ENCODE peak calls at places on chromosomes 6 and 20, in six cellular contexts. One of them, this sample, is unnamed. For H3K4me1 and H3K36me3, the result is how much of the 10 kb centered on the place peaks cover.

GRCh38 chr6:115241373-115241772 is 819.3 kb downstream of the FRK start:
- DNase-seq in pancreas: no peak
- DNase-seq in fibroblast of lung: no peak
- DNase-seq in uterus: no peak
- DNase-seq in SK-N-SH: no peak
- DNase-seq in cardiac muscle cell: no peak
- DNase-seq in this sample: no peak

GRCh38 chr6:131807644-131808459 is at the start of gene ENPP1:
- DNase-seq in pancreas: peak
- DNase-seq in cardiac muscle cell: peak
- DNase-seq in fibroblast of lung: peak
- DNase-seq in uterus: peak
- DNase-seq in SK-N-SH: peak
- DNase-seq in this sample: peak

GRCh38 chr6:170081556-170081955 is 209.3 kb downstream of the DLL1 start:
- DNase-seq in pancreas: no peak
- DNase-seq in uterus: no peak
- DNase-seq in fibroblast of lung: no peak
- DNase-seq in SK-N-SH: no peak
- DNase-seq in cardiac muscle cell: no peak
- DNase-seq in this sample: no peak

GRCh38 chr6:157099912-157100593 is 223.3 kb downstream of the TMEM242 start:
- DNase-seq in fibroblast of lung: no peak
- DNase-seq in uterus: no peak
- DNase-seq in pancreas: no peak
- DNase-seq in cardiac muscle cell: no peak
- DNase-seq in SK-N-SH: no peak
- DNase-seq in this sample: no peak

GRCh38 chr6:16921399-16922110 is 160.3 kb upstream of the ATXN1 start:
- DNase-seq in uterus: no peak
- DNase-seq in fibroblast of lung: peak
- DNase-seq in SK-N-SH: no peak
- DNase-seq in cardiac muscle cell: no peak
- DNase-seq in pancreas: no peak
- DNase-seq in this sample: no peak

GRCh38 chr6:155335265-155335664 is 21.0 kb upstream of the TFB1M start:
- DNase-seq in SK-N-SH: no peak
- DNase-seq in pancreas: no peak
- DNase-seq in fibroblast of lung: no peak
- DNase-seq in uterus: no peak
- DNase-seq in cardiac muscle cell: no peak
- DNase-seq in this sample: no peak

GRCh38 chr6:27168108-27168507 is 79.4 kb upstream of the PRSS16 start:
- DNase-seq in cardiac muscle cell: no peak
- DNase-seq in pancreas: no peak
- DNase-seq in SK-N-SH: no peak
- DNase-seq in uterus: no peak
- DNase-seq in fibroblast of lung: peak
- DNase-seq in this sample: no peak

GRCh38 chr6:87742106-87742505 is 40.1 kb upstream of the AKIRIN2 start:
- DNase-seq in pancreas: no peak
- DNase-seq in SK-N-SH: no peak
- DNase-seq in uterus: no peak
- DNase-seq in cardiac muscle cell: no peak
- DNase-seq in fibroblast of lung: no peak
- DNase-seq in this sample: no peak

GRCh38 chr6:7914991-7915789 is 4.6 kb upstream of the TXNDC5 start:
- DNase-seq in SK-N-SH: no peak
- DNase-seq in pancreas: no peak
- DNase-seq in cardiac muscle cell: no peak
- DNase-seq in uterus: peak
- DNase-seq in fibroblast of lung: peak
- DNase-seq in this sample: peak

GRCh38 chr6:95365454-95365853 is 211.9 kb upstream of the MANEA start:
- DNase-seq in pancreas: no peak
- DNase-seq in cardiac muscle cell: no peak
- DNase-seq in uterus: no peak
- DNase-seq in SK-N-SH: no peak
- DNase-seq in fibroblast of lung: no peak
- DNase-seq in this sample: no peak

GRCh38 chr6:163254341-163254835 is 160.1 kb upstream of the QKI start:
- DNase-seq in cardiac muscle cell: no peak
- DNase-seq in uterus: no peak
- DNase-seq in fibroblast of lung: no peak
- DNase-seq in SK-N-SH: peak
- DNase-seq in pancreas: no peak
- DNase-seq in this sample: no peak

GRCh38 chr6:88662163-88662580 is 301.2 kb downstream of the RNGTT start:
- DNase-seq in uterus: no peak
- DNase-seq in cardiac muscle cell: no peak
- DNase-seq in pancreas: no peak
- DNase-seq in SK-N-SH: no peak
- DNase-seq in fibroblast of lung: no peak
- DNase-seq in this sample: no peak

GRCh38 chr20:37358366-37359150 is 12.6 kb downstream of the SRC start:
- DNase-seq in fibroblast of lung: no peak
- DNase-seq in cardiac muscle cell: no peak
- DNase-seq in SK-N-SH: peak
- DNase-seq in uterus: no peak
- DNase-seq in pancreas: no peak
- DNase-seq in this sample: no peak

GRCh38 chr6:26016326-26017275 is 54.0 kb downstream of the TRIM38 start:
- DNase-seq in SK-N-SH: no peak
- DNase-seq in uterus: no peak
- DNase-seq in cardiac muscle cell: no peak
- DNase-seq in pancreas: no peak
- DNase-seq in fibroblast of lung: peak
- DNase-seq in this sample: no peak

GRCh38 chr6:31776563-31776960 is 566 bp downstream of the VWA7 start:
- DNase-seq in fibroblast of lung: no peak
- DNase-seq in cardiac muscle cell: no peak
- DNase-seq in pancreas: peak
- DNase-seq in SK-N-SH: no peak
- DNase-seq in uterus: no peak
- DNase-seq in this sample: no peak

GRCh38 chr6:116444092-116444491 is 17.1 kb upstream of the CALHM6 start:
- DNase-seq in cardiac muscle cell: peak
- DNase-seq in pancreas: no peak
- DNase-seq in SK-N-SH: peak
- DNase-seq in fibroblast of lung: peak
- DNase-seq in uterus: no peak
- DNase-seq in this sample: no peak

GRCh38 chr20:23326774-23327173 is 23.8 kb upstream of the NXT1 start:
- DNase-seq in pancreas: no peak
- DNase-seq in cardiac muscle cell: no peak
- DNase-seq in fibroblast of lung: no peak
- DNase-seq in uterus: no peak
- DNase-seq in SK-N-SH: no peak
- DNase-seq in this sample: no peak

GRCh38 chr6:48074368-48074767 is 36.6 kb downstream of the PTCHD4 start:
- DNase-seq in cardiac muscle cell: no peak
- DNase-seq in fibroblast of lung: peak
- DNase-seq in uterus: no peak
- DNase-seq in SK-N-SH: no peak
- DNase-seq in pancreas: no peak
- DNase-seq in this sample: no peak

GRCh38 chr6:17305219-17306001 is 24.2 kb downstream of the RBM24 start:
- DNase-seq in fibroblast of lung: no peak
- DNase-seq in uterus: no peak
- DNase-seq in cardiac muscle cell: no peak
- DNase-seq in pancreas: no peak
- DNase-seq in SK-N-SH: no peak
- DNase-seq in this sample: peak

GRCh38 chr6:4581468-4582420 is 194.5 kb upstream of the CDYL start:
- DNase-seq in cardiac muscle cell: peak
- DNase-seq in uterus: no peak
- DNase-seq in pancreas: no peak
- DNase-seq in fibroblast of lung: peak
- DNase-seq in SK-N-SH: no peak
- DNase-seq in this sample: no peak

GRCh38 chr6:79441222-79441621 is 96.0 kb downstream of the LCA5 start:
- DNase-seq in pancreas: no peak
- DNase-seq in uterus: no peak
- DNase-seq in fibroblast of lung: no peak
- DNase-seq in SK-N-SH: no peak
- DNase-seq in cardiac muscle cell: no peak
- DNase-seq in this sample: no peak

GRCh38 chr6:156269751-156270369 is 507.3 kb upstream of the ARID1B start:
- DNase-seq in SK-N-SH: no peak
- DNase-seq in uterus: no peak
- DNase-seq in cardiac muscle cell: no peak
- DNase-seq in fibroblast of lung: no peak
- DNase-seq in pancreas: no peak
- DNase-seq in this sample: no peak

GRCh38 chr20:21520702-21521595 is 7.1 kb upstream of the NKX2-2 start:
- DNase-seq in cardiac muscle cell: no peak
- DNase-seq in SK-N-SH: peak
- DNase-seq in pancreas: no peak
- DNase-seq in fibroblast of lung: no peak
- DNase-seq in uterus: no peak
- DNase-seq in this sample: no peak

DNA sequence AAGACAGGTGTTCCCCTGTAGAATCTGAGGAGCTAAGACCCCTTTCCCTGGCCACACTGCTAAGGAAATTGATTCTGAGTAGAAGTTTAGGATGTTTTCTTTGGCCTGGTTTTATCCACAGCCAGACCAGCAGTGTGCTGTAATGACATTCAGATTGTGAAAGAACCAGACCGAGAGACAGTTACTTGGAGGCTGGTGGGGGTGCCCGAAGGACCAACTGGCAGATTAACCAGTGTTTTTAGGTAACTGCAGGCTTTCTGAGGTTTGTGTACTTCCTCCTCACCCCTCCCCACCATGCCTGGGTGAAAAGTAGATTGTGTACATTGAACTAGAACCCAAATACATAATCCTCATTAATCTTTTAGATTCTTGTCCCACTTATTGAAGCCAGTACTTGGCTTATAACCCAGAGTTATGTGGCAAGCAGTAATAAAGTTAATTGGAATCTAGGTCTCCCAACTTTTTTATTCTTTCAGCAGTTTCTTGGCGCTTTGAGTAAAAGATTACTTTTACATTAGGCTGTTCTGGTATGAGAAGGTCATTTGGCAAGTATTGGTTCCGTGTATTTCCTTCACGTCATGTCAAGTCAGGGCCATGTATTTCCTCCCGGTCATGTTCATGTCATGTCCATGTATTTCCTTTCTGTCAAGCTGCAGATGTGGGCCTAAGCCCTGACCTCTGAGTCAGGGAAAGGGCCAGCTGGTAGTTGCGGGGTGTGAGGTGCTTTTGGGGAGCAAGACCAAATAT is 93.7 kb downstream of the TCP11 start:
- DNase-seq in fibroblast of lung: peak
- DNase-seq in pancreas: no peak
- DNase-seq in uterus: no peak
- DNase-seq in cardiac muscle cell: no peak
- DNase-seq in SK-N-SH: peak
- DNase-seq in this sample: peak
- H3K4me3 ChIP-seq in fibroblast of lung: no peak
- H3K4me3 ChIP-seq in pancreas: no peak
- H3K4me3 ChIP-seq in uterus: no peak
- H3K4me3 ChIP-seq in cardiac muscle cell: no peak
- H3K4me3 ChIP-seq in SK-N-SH: no peak
- H3K4me3 ChIP-seq in this sample: no peak

DNA sequence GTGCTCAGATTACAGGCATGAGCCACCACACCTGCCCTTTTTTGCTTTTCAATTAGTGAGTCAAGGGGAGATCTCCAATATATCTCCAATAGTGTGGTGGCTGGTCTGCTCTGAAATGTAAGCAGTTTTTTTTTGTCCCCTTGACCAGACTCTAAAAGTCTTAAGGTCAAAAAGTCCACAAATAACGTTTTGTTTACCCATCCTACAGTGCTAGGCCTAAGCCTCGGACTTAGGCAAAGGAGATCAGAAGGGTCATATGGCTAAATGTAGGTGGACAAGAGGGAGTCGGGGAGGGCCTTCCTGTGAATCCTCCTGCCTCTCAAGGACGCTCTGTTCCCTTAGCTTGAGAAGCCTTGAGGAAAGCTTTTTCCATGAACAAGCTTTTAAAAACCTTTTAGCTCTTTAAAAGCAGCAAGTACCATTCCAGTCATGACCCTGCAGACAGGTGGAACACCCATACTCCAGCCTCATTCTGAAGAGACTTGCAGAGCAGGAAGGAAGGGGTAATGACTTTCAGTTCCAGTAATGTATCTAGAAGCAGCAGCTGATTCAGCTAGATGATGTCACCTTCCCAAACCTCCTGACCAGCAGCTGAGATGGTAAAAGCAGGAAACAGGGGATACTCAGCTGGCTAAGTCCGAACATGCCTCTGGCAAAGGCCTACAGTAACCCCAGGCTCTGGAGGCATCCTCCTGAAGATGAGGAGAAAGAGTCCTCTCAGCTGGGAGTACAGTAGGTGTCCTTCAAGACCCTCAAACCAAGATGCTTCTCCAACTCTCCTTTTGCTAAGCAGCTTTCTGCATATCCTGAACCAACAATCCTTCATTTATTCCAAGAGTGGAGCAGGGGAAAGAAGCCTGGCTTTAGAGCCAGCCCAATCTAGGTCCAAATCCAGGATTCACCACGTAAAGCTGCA is 23.6 kb downstream of the BCL2L1 start:
- DNase-seq in fibroblast of lung: peak
- DNase-seq in cardiac muscle cell: no peak
- DNase-seq in SK-N-SH: no peak
- DNase-seq in uterus: peak
- DNase-seq in pancreas: no peak
- DNase-seq in this sample: peak
- H3K4me1 ChIP-seq in fibroblast of lung: under half
- H3K4me1 ChIP-seq in cardiac muscle cell: under half
- H3K4me1 ChIP-seq in SK-N-SH: under half
- H3K4me1 ChIP-seq in uterus: under half
- H3K4me1 ChIP-seq in pancreas: under half
- H3K4me1 ChIP-seq in this sample: under half

GRCh38 chr6:106094261-106094963 is 8.3 kb downstream of the PRDM1 start:
- DNase-seq in cardiac muscle cell: no peak
- DNase-seq in pancreas: no peak
- DNase-seq in fibroblast of lung: no peak
- DNase-seq in uterus: no peak
- DNase-seq in SK-N-SH: no peak
- DNase-seq in this sample: no peak
- H3K36me3 ChIP-seq in cardiac muscle cell: under half
- H3K36me3 ChIP-seq in pancreas: under half
- H3K36me3 ChIP-seq in fibroblast of lung: under half
- H3K36me3 ChIP-seq in uterus: under half
- H3K36me3 ChIP-seq in SK-N-SH: under half
- H3K36me3 ChIP-seq in this sample: under half

DNA sequence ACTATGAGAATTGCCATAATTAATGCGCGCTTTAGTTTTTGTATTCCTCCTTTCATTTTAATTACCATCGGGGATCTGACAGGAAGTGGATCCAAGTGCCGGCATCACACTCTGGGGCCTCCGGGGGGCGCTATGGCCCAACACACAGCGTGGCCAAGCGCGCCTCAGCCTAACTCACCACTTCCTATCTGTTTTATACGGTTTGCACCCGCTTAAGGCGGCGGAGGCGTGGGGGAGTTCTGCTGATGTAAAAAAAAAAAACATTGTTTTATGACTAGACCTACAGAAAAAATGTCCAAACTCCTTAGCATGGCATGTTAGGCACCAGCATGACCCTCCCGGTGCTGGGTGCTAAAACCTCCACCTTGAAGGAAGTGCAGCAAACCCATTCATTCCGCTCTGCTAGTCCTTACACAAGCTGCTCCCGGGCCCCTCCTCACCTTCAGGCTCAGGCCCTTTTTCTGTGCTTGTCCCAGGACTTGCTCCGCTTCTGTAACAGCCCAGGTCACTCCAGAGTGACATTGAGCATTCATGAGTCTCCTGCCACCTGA is 4.5 kb upstream of the EBF4 start:
- DNase-seq in fibroblast of lung: peak
- DNase-seq in cardiac muscle cell: peak
- DNase-seq in pancreas: no peak
- DNase-seq in SK-N-SH: peak
- DNase-seq in uterus: no peak
- DNase-seq in this sample: peak
- H3K4me3 ChIP-seq in fibroblast of lung: no peak
- H3K4me3 ChIP-seq in cardiac muscle cell: no peak
- H3K4me3 ChIP-seq in pancreas: no peak
- H3K4me3 ChIP-seq in SK-N-SH: peak
- H3K4me3 ChIP-seq in uterus: no peak
- H3K4me3 ChIP-seq in this sample: no peak